ENCODE peak calls at places on chromosome 7, in six cellular contexts. One of them, this sample, is unnamed.

GRCh38 chr7:22238354-22239311 is 118.3 kb downstream of the RAPGEF5 start:
- DNase-seq in NCI-H1092 treated with DMSO at 0.1 percent for 48 hours: no peak
- DNase-seq in SW 1271: no peak
- DNase-seq in H7: no peak
- DNase-seq in ovary: no peak
- DNase-seq in stimulated activated CD4-positive, alpha-beta T cell treated with anti-CD3 and anti-CD28 coated beads, Interleukin-4, amount 100 ng/mL, for 1 hour: no peak
- DNase-seq in this sample: no peak

GRCh38 chr7:137026176-137026500 is 157.7 kb downstream of the CHRM2 start:
- DNase-seq in stimulated activated CD4-positive, alpha-beta T cell treated with anti-CD3 and anti-CD28 coated beads, Interleukin-4, amount 100 ng/mL, for 1 hour: no peak
- DNase-seq in ovary: no peak
- DNase-seq in NCI-H1092 treated with DMSO at 0.1 percent for 48 hours: no peak
- DNase-seq in SW 1271: no peak
- DNase-seq in H7: no peak
- DNase-seq in this sample: no peak

GRCh38 chr7:95046494-95047240 is 139.3 kb downstream of the PPP1R9A start:
- DNase-seq in NCI-H1092 treated with DMSO at 0.1 percent for 48 hours: peak
- DNase-seq in ovary: no peak
- DNase-seq in SW 1271: no peak
- DNase-seq in stimulated activated CD4-positive, alpha-beta T cell treated with anti-CD3 and anti-CD28 coated beads, Interleukin-4, amount 100 ng/mL, for 1 hour: no peak
- DNase-seq in H7: no peak
- DNase-seq in this sample: no peak

GRCh38 chr7:98329100-98329871 is 47.8 kb downstream of the BRI3 start:
- DNase-seq in H7: no peak
- DNase-seq in NCI-H1092 treated with DMSO at 0.1 percent for 48 hours: no peak
- DNase-seq in SW 1271: no peak
- DNase-seq in stimulated activated CD4-positive, alpha-beta T cell treated with anti-CD3 and anti-CD28 coated beads, Interleukin-4, amount 100 ng/mL, for 1 hour: no peak
- DNase-seq in ovary: no peak
- DNase-seq in this sample: no peak

GRCh38 chr7:153541903-153542302 is 510.3 kb upstream of the DPP6 start:
- DNase-seq in ovary: no peak
- DNase-seq in H7: no peak
- DNase-seq in NCI-H1092 treated with DMSO at 0.1 percent for 48 hours: no peak
- DNase-seq in SW 1271: no peak
- DNase-seq in stimulated activated CD4-positive, alpha-beta T cell treated with anti-CD3 and anti-CD28 coated beads, Interleukin-4, amount 100 ng/mL, for 1 hour: no peak
- DNase-seq in this sample: no peak

GRCh38 chr7:35505031-35505430 is 189.9 kb downstream of the HERPUD2 start:
- DNase-seq in NCI-H1092 treated with DMSO at 0.1 percent for 48 hours: peak
- DNase-seq in SW 1271: no peak
- DNase-seq in H7: peak
- DNase-seq in stimulated activated CD4-positive, alpha-beta T cell treated with anti-CD3 and anti-CD28 coated beads, Interleukin-4, amount 100 ng/mL, for 1 hour: no peak
- DNase-seq in ovary: no peak
- DNase-seq in this sample: no peak

GRCh38 chr7:137135654-137136350 is 207.7 kb downstream of the PTN start:
- DNase-seq in NCI-H1092 treated with DMSO at 0.1 percent for 48 hours: no peak
- DNase-seq in H7: no peak
- DNase-seq in stimulated activated CD4-positive, alpha-beta T cell treated with anti-CD3 and anti-CD28 coated beads, Interleukin-4, amount 100 ng/mL, for 1 hour: no peak
- DNase-seq in ovary: no peak
- DNase-seq in SW 1271: no peak
- DNase-seq in this sample: no peak

GRCh38 chr7:111238891-111239290 is 148.0 kb downstream of the LRRN3 start:
- DNase-seq in H7: no peak
- DNase-seq in ovary: no peak
- DNase-seq in stimulated activated CD4-positive, alpha-beta T cell treated with anti-CD3 and anti-CD28 coated beads, Interleukin-4, amount 100 ng/mL, for 1 hour: no peak
- DNase-seq in NCI-H1092 treated with DMSO at 0.1 percent for 48 hours: no peak
- DNase-seq in SW 1271: no peak
- DNase-seq in this sample: no peak

GRCh38 chr7:66047426-66047825 is 28.2 kb upstream of the ASL start:
- DNase-seq in ovary: no peak
- DNase-seq in stimulated activated CD4-positive, alpha-beta T cell treated with anti-CD3 and anti-CD28 coated beads, Interleukin-4, amount 100 ng/mL, for 1 hour: no peak
- DNase-seq in SW 1271: no peak
- DNase-seq in H7: no peak
- DNase-seq in NCI-H1092 treated with DMSO at 0.1 percent for 48 hours: no peak
- DNase-seq in this sample: no peak

GRCh38 chr7:27144799-27145166 is 1.3 kb upstream of the HOXA5 start:
- DNase-seq in ovary: no peak
- DNase-seq in H7: peak
- DNase-seq in NCI-H1092 treated with DMSO at 0.1 percent for 48 hours: no peak
- DNase-seq in stimulated activated CD4-positive, alpha-beta T cell treated with anti-CD3 and anti-CD28 coated beads, Interleukin-4, amount 100 ng/mL, for 1 hour: no peak
- DNase-seq in SW 1271: no peak
- DNase-seq in this sample: no peak

GRCh38 chr7:118312966-118313365 is 88.5 kb downstream of the ANKRD7 start:
- DNase-seq in stimulated activated CD4-positive, alpha-beta T cell treated with anti-CD3 and anti-CD28 coated beads, Interleukin-4, amount 100 ng/mL, for 1 hour: no peak
- DNase-seq in H7: no peak
- DNase-seq in SW 1271: no peak
- DNase-seq in NCI-H1092 treated with DMSO at 0.1 percent for 48 hours: no peak
- DNase-seq in ovary: no peak
- DNase-seq in this sample: no peak

GRCh38 chr7:74452748-74453320 is 872 bp upstream of the GTF2IRD1 start:
- DNase-seq in SW 1271: no peak
- DNase-seq in H7: peak
- DNase-seq in NCI-H1092 treated with DMSO at 0.1 percent for 48 hours: no peak
- DNase-seq in stimulated activated CD4-positive, alpha-beta T cell treated with anti-CD3 and anti-CD28 coated beads, Interleukin-4, amount 100 ng/mL, for 1 hour: peak
- DNase-seq in ovary: peak
- DNase-seq in this sample: no peak

GRCh38 chr7:70619659-70620058 is 512.3 kb upstream of the GALNT17 start:
- DNase-seq in NCI-H1092 treated with DMSO at 0.1 percent for 48 hours: peak
- DNase-seq in SW 1271: no peak
- DNase-seq in H7: peak
- DNase-seq in stimulated activated CD4-positive, alpha-beta T cell treated with anti-CD3 and anti-CD28 coated beads, Interleukin-4, amount 100 ng/mL, for 1 hour: no peak
- DNase-seq in ovary: no peak
- DNase-seq in this sample: peak

This sample was measured in NCI-H748 treated with DMSO at 0.1 percent for 48 hours.